ENCODE peak calls at places on chromosomes 16 and 17, in six cellular contexts. E is Caki2, F is cardiac muscle cell, O is smooth muscle cell of the brain vasculature, X is GM12865, K is HTR-8/SVneo. U is an unnamed sample.

GRCh38 chr17:43554857-43555256 is 8.7 kb upstream of the ETV4 start:
- DNase-seq in E (no peak), F (no peak), O (no peak), X (no peak), K (no peak), U (no peak)

GRCh38 chr17:78872486-78872885 is 30.5 kb downstream of the CEP295NL start:
- DNase-seq in E (peak; percentile 21), F (no peak), O (no peak), X (no peak), K (no peak), U (no peak)

GRCh38 chr17:49993423-49994037 is 1.5 kb downstream of the DLX3 start:
- DNase-seq in E (no peak), F (peak; percentile 66), O (no peak), X (peak; percentile 30), K (no peak), U (no peak)

GRCh38 chr17:45405250-45406086 is 27.2 kb downstream of the ARHGAP27 start:
- DNase-seq in E (no peak), F (peak; percentile 75), O (no peak), X (no peak), K (no peak), U (no peak)

GRCh38 chr17:6020376-6021010 is 49.7 kb upstream of the WSCD1 start:
- DNase-seq in E (no peak), F (no peak), O (no peak), X (no peak), K (no peak), U (no peak)

GRCh38 chr17:57603978-57604377 is 141.1 kb downstream of the CCDC182 start:
- DNase-seq in E (no peak), F (no peak), O (no peak), X (peak; percentile 81), K (no peak), U (peak; percentile 75)

GRCh38 chr17:82338858-82339633 is 5.5 kb upstream of the SECTM1 start:
- DNase-seq in E (peak; percentile 79), F (no peak), O (no peak), X (no peak), K (peak; percentile 84), U (no peak)

GRCh38 chr17:49407981-49408501 is 6.6 kb downstream of the PHB1 start:
- DNase-seq in E (peak; percentile 64), F (peak; percentile 90), O (peak; percentile 46), X (peak; percentile 84), K (peak; percentile 87), U (peak; percentile 78)

GRCh38 chr17:751269-752001 is 629 bp downstream of the GEMIN4 start:
- DNase-seq in E (peak; percentile 7), F (peak; percentile 35), O (no peak), X (peak; percentile 76), K (peak; percentile 55), U (peak; percentile 65)

GRCh38 chr17:64658931-64659330 is 3.2 kb downstream of the SMURF2 start:
- DNase-seq in E (no peak), F (no peak), O (no peak), X (no peak), K (no peak), U (peak; percentile 50)

GRCh38 chr16:85575910-85576309 is 37.2 kb upstream of the GSE1 start:
- DNase-seq in E (no peak), F (no peak), O (no peak), X (no peak), K (no peak), U (no peak)

GRCh38 chr17:77011173-77012011 is 129.4 kb upstream of the SEC14L1 start:
- DNase-seq in E (peak; percentile 21), F (peak; percentile 58), O (no peak), X (peak; percentile 48), K (peak; percentile 50), U (peak; percentile 47)

GRCh38 chr16:85601730-85602401 is 11.3 kb upstream of the GSE1 start:
- DNase-seq in E (no peak), F (peak; percentile 29), O (no peak), X (no peak), K (no peak), U (no peak)

GRCh38 chr16:87838643-87839541 is 30.4 kb downstream of the SLC7A5 start:
- DNase-seq in E (no peak), F (no peak), O (no peak), X (no peak), K (no peak), U (no peak)

GRCh38 chr17:57108656-57109392 is 23.8 kb downstream of the AKAP1 start:
- DNase-seq in E (no peak), F (no peak), O (no peak), X (no peak), K (no peak), U (no peak)

GRCh38 chr16:56795011-56795410 is 65.1 kb downstream of the NUP93 start:
- DNase-seq in E (peak; percentile 78), F (no peak), O (no peak), X (no peak), K (no peak), U (no peak)

GRCh38 chr17:35519442-35519841 is 18.0 kb downstream of the SLFN12L start:
- DNase-seq in E (no peak), F (no peak), O (no peak), X (no peak), K (no peak), U (peak; percentile 57)

GRCh38 chr16:77780378-77780837 is 8.0 kb upstream of the VAT1L start:
- DNase-seq in E (peak; percentile 63), F (no peak), O (peak; percentile 40), X (no peak), K (peak; percentile 91), U (no peak)

GRCh38 chr16:82639263-82639662 is 12.5 kb downstream of the CDH13 start:
- DNase-seq in E (no peak), F (no peak), O (no peak), X (no peak), K (no peak), U (no peak)

GRCh38 chr16:75909746-75910145 is 183.5 kb upstream of the CPHXL start:
- DNase-seq in E (no peak), F (no peak), O (no peak), X (peak; percentile 4), K (no peak), U (no peak)

GRCh38 chr17:59842901-59843652 is 49.7 kb downstream of the TUBD1 start:
- DNase-seq in E (peak; percentile 95), F (no peak), O (no peak), X (peak; percentile 91), K (no peak), U (peak; percentile 66)

GRCh38 chr17:8225813-8226535 is 15.6 kb upstream of the AURKB start:
- DNase-seq in E (no peak), F (peak; percentile 36), O (peak; percentile 36), X (peak; percentile 89), K (peak; percentile 25), U (peak; percentile 74)

GRCh38 chr17:10149573-10150399 is 48.6 kb downstream of the GAS7 start:
- DNase-seq in E (peak; percentile 5), F (no peak), O (peak; percentile 63), X (peak; percentile 77), K (peak; percentile 63), U (no peak)

GRCh38 chr16:59632266-59632855 is 898.2 kb upstream of the GOT2 start:
- DNase-seq in E (no peak), F (peak; percentile 26), O (no peak), X (no peak), K (no peak), U (no peak)

GRCh38 chr16:85412911-85413520 is 200.1 kb upstream of the GSE1 start:
- DNase-seq in E (no peak), F (no peak), O (no peak), X (no peak), K (no peak), U (no peak)

GRCh38 chr16:11792404-11793260 is 4.4 kb downstream of the ZC3H7A start:
- DNase-seq in E (no peak), F (peak; percentile 48), O (no peak), X (no peak), K (no peak), U (no peak)

GRCh38 chr16:51113254-51114125 is 37.6 kb downstream of the SALL1 start:
- DNase-seq in E (no peak), F (no peak), O (no peak), X (peak; percentile 14), K (no peak), U (no peak)

U was measured in CD4-positive, alpha-beta memory T cell.